ENCODE peak calls at places on chromosomes 2 and 18, in ten cellular contexts. C is HepG2, V is suprapubic skin, Y is choroid plexus epithelial cell, L is colonic mucosa, K is lower leg skin, W is PC-3, E is body of pancreas, T is mammary epithelial cell, O is OCI-LY7. D is an unnamed sample.

GRCh38 chr2:184859187-184859586 is 260.9 kb downstream of the ZNF804A start:
- DNase-seq in C (no peak), V (no peak), Y (no peak), L (no peak), K (no peak), W (no peak), E (no peak), T (no peak), O (no peak), D (no peak)

GRCh38 chr2:184579226-184579625 is 19.1 kb upstream of the ZNF804A start:
- DNase-seq in C (no peak), V (no peak), Y (no peak), L (no peak), K (no peak), W (no peak), E (no peak), T (no peak), O (no peak), D (no peak)

GRCh38 chr2:188449992-188450391 is 158.3 kb downstream of the GULP1 start:
- DNase-seq in C (no peak), V (no peak), Y (no peak), L (no peak), K (no peak), W (no peak), E (no peak), T (no peak), O (no peak), D (no peak)

GRCh38 chr2:54503192-54503591 is 47.1 kb downstream of the SPTBN1 start:
- DNase-seq in C (peak; percentile 52), V (no peak), Y (peak; percentile 60), L (peak; percentile 30), K (no peak), W (peak; percentile 39), E (peak; percentile 48), T (no peak), O (peak; percentile 75), D (peak; percentile 49)

GRCh38 chr2:191629001-191629453 is 48.9 kb upstream of the NABP1 start:
- DNase-seq in C (no peak), V (no peak), Y (no peak), L (no peak), K (no peak), W (no peak), E (no peak), T (no peak), O (peak; percentile 21), D (no peak)

GRCh38 chr2:168434164-168434563 is 21.9 kb upstream of the CERS6 start:
- DNase-seq in C (no peak), V (no peak), Y (no peak), L (peak; percentile 71), K (no peak), W (peak; percentile 12), E (peak; percentile 55), T (no peak), O (no peak), D (peak; percentile 20)

GRCh38 chr2:143839456-143839855 is 680.5 kb downstream of the ZEB2 start:
- DNase-seq in C (no peak), V (no peak), Y (no peak), L (no peak), K (no peak), W (no peak), E (no peak), T (no peak), O (no peak), D (no peak)

GRCh38 chr2:242040681-242041080 is 171.2 kb downstream of the RTP5 start:
- DNase-seq in C (no peak), V (no peak), Y (no peak), L (no peak), K (no peak), W (no peak), E (no peak), T (no peak), O (no peak), D (no peak)

GRCh38 chr18:55385770-55386169 is 202.2 kb downstream of the TCF4 start:
- DNase-seq in C (no peak), V (no peak), Y (no peak), L (no peak), K (no peak), W (no peak), E (no peak), T (peak; percentile 48), O (no peak), D (peak; percentile 55)

GRCh38 chr2:2926009-2926857 is 451.4 kb downstream of the EIPR1 start:
- DNase-seq in C (no peak), V (no peak), Y (no peak), L (no peak), K (no peak), W (no peak), E (no peak), T (no peak), O (no peak), D (no peak)

GRCh38 chr2:195984951-195985726 is 83.5 kb downstream of the DNAH7 start:
- DNase-seq in C (no peak), V (no peak), Y (peak; percentile 54), L (no peak), K (no peak), W (peak; percentile 4), E (no peak), T (no peak), O (no peak), D (no peak)

GRCh38 chr2:230824406-230824978 is 40.2 kb upstream of the ITM2C start:
- DNase-seq in C (peak; percentile 87), V (no peak), Y (peak; percentile 89), L (peak; percentile 64), K (peak; percentile 35), W (peak; percentile 82), E (peak; percentile 56), T (peak; percentile 55), O (peak; percentile 82), D (peak; percentile 82)

GRCh38 chr2:33904801-33905200 is 305.7 kb upstream of the FAM98A start:
- DNase-seq in C (no peak), V (no peak), Y (no peak), L (no peak), K (no peak), W (no peak), E (no peak), T (no peak), O (no peak), D (no peak)

GRCh38 chr2:33911327-33911726 is 312.2 kb upstream of the FAM98A start:
- DNase-seq in C (no peak), V (no peak), Y (no peak), L (no peak), K (no peak), W (no peak), E (no peak), T (no peak), O (no peak), D (no peak)

GRCh38 chr2:33909945-33910344 is 310.8 kb upstream of the FAM98A start:
- DNase-seq in C (peak; percentile 6), V (no peak), Y (no peak), L (no peak), K (no peak), W (no peak), E (no peak), T (no peak), O (no peak), D (no peak)
- H3K4me3 ChIP-seq in C (no peak overlapping the region), V (no peak overlapping the region), Y (no peak overlapping the region), L (no peak overlapping the region), K (no peak overlapping the region), W (no peak overlapping the region), E (no peak overlapping the region), T (no peak overlapping the region), O (no peak overlapping the region), D (no peak overlapping the region)

GRCh38 chr2:30382995-30383394 is 64.1 kb upstream of the LCLAT1 start:
- DNase-seq in C (no peak), V (no peak), Y (no peak), L (no peak), K (no peak), W (no peak), E (no peak), T (no peak), O (no peak), D (no peak)
- H3K4me3 ChIP-seq in C (no peak overlapping the region), V (no peak overlapping the region), Y (no peak overlapping the region), L (no peak overlapping the region), K (no peak overlapping the region), W (no peak overlapping the region), E (no peak overlapping the region), T (no peak overlapping the region), O (no peak overlapping the region), D (no peak overlapping the region)

GRCh38 chr2:121974919-121975654 is 219.6 kb downstream of the TSN start:
- DNase-seq in C (peak; percentile 84), V (peak; percentile 69), Y (peak; percentile 81), L (peak; percentile 49), K (peak; percentile 37), W (peak; percentile 91), E (peak; percentile 44), T (peak; percentile 63), O (peak; percentile 86), D (peak; percentile 72)
- H3K4me3 ChIP-seq in C (peak overlapping the region; percentile 32), V (peak overlapping the region; percentile 36), Y (peak overlapping the region; percentile 30), L (peak overlapping the region; percentile 23), K (no peak overlapping the region), W (peak overlapping the region; percentile 48), E (no peak overlapping the region), T (no peak overlapping the region), O (peak overlapping the region; percentile 22), D (peak overlapping the region; percentile 22)

GRCh38 chr2:47401789-47402554 is 984 bp upstream of the MSH2 start:
- DNase-seq in C (no peak), V (no peak), Y (no peak), L (no peak), K (no peak), W (no peak), E (no peak), T (no peak), O (no peak), D (no peak)
- H3K4me3 ChIP-seq in C (peak overlapping the region; percentile 87), V (peak overlapping the region; percentile 71), Y (peak overlapping the region; percentile 96), L (peak overlapping the region; percentile 81), K (no peak overlapping the region), W (peak overlapping the region; percentile 81), E (peak overlapping the region; percentile 86), T (peak overlapping the region; percentile 69), O (peak overlapping the region; percentile 86), D (peak overlapping the region; percentile 83)

GRCh38 chr2:111156529-111156928 is 35.8 kb downstream of the BCL2L11 start:
- DNase-seq in C (no peak), V (no peak), Y (no peak), L (no peak), K (no peak), W (no peak), E (no peak), T (no peak), O (no peak), D (no peak)
- H3K4me3 ChIP-seq in C (no peak overlapping the region), V (no peak overlapping the region), Y (no peak overlapping the region), L (no peak overlapping the region), K (no peak overlapping the region), W (no peak overlapping the region), E (no peak overlapping the region), T (no peak overlapping the region), O (peak overlapping the region; percentile 6), D (no peak overlapping the region)

DNA sequence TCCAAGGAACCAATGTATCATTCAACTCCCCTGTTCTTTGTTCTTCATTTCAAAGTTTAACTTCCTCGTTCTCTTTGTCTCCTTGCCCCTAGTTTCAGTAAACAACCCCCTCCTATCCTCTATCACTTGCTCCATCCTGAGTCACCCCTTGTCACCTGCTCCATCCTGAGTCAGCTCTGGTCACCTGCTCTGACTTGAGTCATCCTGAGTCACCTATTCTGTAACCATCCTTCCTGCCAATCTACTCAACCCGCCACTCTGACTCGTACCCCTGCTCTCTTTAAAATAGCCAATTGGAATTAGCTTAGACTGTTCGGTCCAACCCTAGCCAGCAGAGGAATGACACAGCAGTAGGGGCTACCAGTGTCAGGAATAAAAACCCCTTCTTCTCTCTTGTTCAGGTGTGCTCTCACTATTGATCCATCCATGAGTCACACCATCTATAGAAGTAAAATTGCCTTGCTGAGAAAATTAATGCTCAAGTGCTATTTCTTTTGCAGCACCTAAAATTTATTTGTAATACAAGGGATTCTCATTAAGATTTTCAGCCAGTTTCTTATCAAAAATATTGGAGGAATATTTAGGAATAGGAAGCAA is 326.8 kb downstream of the AKAIN1 start:
- DNase-seq in C (no peak), V (no peak), Y (no peak), L (no peak), K (no peak), W (no peak), E (no peak), T (peak; percentile 1), O (no peak), D (peak; percentile 5)
- H3K4me3 ChIP-seq in C (no peak overlapping the region), V (no peak overlapping the region), Y (no peak overlapping the region), L (no peak overlapping the region), K (no peak overlapping the region), W (no peak overlapping the region), E (no peak overlapping the region), T (no peak overlapping the region), O (no peak overlapping the region), D (no peak overlapping the region)

D was measured in epithelial cell of esophagus.